ENCODE peak calls at places on chromosomes 2 and 18, in eight cellular contexts. C is heart right ventricle; I is lung; S is left lung; J is CD4-positive, CD25-positive, alpha-beta regulatory T cell; U is right cardiac atrium; D is heart left ventricle; P is CD8-positive, alpha-beta T cell. F is an unnamed sample.

GRCh38 chr18:79528296-79528695 is 132.6 kb downstream of the NFATC1 start:
- ATAC-seq in C (no peak), I (no peak), S (no peak), J (no peak), U (no peak), D (no peak), P (no peak), F (no peak)

GRCh38 chr18:12066910-12067511 is 26.6 kb upstream of the ANKRD62 start:
- ATAC-seq in C (no peak), I (no peak), S (no peak), J (no peak), U (peak; percentile 46), D (no peak), P (no peak), F (no peak)

GRCh38 chr2:181264016-181264415 is 193.2 kb upstream of the ITGA4 start:
- ATAC-seq in C (no peak), I (no peak), S (no peak), J (no peak), U (no peak), D (no peak), P (no peak), F (no peak)

GRCh38 chr2:238995634-238996033 is 147.7 kb downstream of the TWIST2 start:
- ATAC-seq in C (no peak), I (no peak), S (no peak), J (no peak), U (no peak), D (no peak), P (no peak), F (no peak)

GRCh38 chr2:206250041-206250897 is 24.2 kb upstream of the ZDBF2 start:
- ATAC-seq in C (peak; percentile 64), I (no peak), S (peak; percentile 20), J (no peak), U (no peak), D (no peak), P (no peak), F (no peak)

GRCh38 chr2:217978536-217979150 is 24.2 kb downstream of the TNS1 start:
- ATAC-seq in C (peak; percentile 51), I (no peak), S (peak; percentile 58), J (no peak), U (peak; percentile 58), D (peak; percentile 11), P (no peak), F (peak; percentile 22)

GRCh38 chr2:147076634-147077033 is 768.2 kb upstream of the ACVR2A start:
- ATAC-seq in C (no peak), I (no peak), S (peak; percentile 83), J (no peak), U (no peak), D (no peak), P (no peak), F (peak; percentile 63)

GRCh38 chr2:226905718-226906438 is 70.0 kb downstream of the RHBDD1 start:
- ATAC-seq in C (no peak), I (no peak), S (no peak), J (peak; percentile 44), U (no peak), D (no peak), P (peak; percentile 29), F (no peak)

GRCh38 chr18:34611904-34612303 is 98.2 kb upstream of the DTNA start:
- ATAC-seq in C (peak; percentile 84), I (no peak), S (no peak), J (no peak), U (peak; percentile 56), D (peak; percentile 75), P (no peak), F (no peak)

GRCh38 chr2:233829193-233830110 is 24.9 kb downstream of the HJURP start:
- ATAC-seq in C (no peak), I (no peak), S (no peak), J (no peak), U (no peak), D (no peak), P (no peak), F (no peak)

GRCh38 chr18:12477606-12478005 is 69.9 kb downstream of the PRELID3A start:
- ATAC-seq in C (no peak), I (no peak), S (no peak), J (no peak), U (no peak), D (no peak), P (no peak), F (no peak)

GRCh38 chr2:47075361-47076125 is 79.6 kb downstream of the STPG4 start:
- ATAC-seq in C (no peak), I (no peak), S (no peak), J (no peak), U (no peak), D (no peak), P (no peak), F (no peak)
- H3K4me1 ChIP-seq in C (peaks cover 96% of the 10 kb centered on the region), I (peaks cover 60% of the 10 kb centered on the region), S (peaks cover 79% of the 10 kb centered on the region), J (peaks cover 13% of the 10 kb centered on the region), U (peaks cover 16% of the 10 kb centered on the region), D (peaks cover 92% of the 10 kb centered on the region), P (peaks cover 14% of the 10 kb centered on the region), F (peaks cover 61% of the 10 kb centered on the region)

DNA sequence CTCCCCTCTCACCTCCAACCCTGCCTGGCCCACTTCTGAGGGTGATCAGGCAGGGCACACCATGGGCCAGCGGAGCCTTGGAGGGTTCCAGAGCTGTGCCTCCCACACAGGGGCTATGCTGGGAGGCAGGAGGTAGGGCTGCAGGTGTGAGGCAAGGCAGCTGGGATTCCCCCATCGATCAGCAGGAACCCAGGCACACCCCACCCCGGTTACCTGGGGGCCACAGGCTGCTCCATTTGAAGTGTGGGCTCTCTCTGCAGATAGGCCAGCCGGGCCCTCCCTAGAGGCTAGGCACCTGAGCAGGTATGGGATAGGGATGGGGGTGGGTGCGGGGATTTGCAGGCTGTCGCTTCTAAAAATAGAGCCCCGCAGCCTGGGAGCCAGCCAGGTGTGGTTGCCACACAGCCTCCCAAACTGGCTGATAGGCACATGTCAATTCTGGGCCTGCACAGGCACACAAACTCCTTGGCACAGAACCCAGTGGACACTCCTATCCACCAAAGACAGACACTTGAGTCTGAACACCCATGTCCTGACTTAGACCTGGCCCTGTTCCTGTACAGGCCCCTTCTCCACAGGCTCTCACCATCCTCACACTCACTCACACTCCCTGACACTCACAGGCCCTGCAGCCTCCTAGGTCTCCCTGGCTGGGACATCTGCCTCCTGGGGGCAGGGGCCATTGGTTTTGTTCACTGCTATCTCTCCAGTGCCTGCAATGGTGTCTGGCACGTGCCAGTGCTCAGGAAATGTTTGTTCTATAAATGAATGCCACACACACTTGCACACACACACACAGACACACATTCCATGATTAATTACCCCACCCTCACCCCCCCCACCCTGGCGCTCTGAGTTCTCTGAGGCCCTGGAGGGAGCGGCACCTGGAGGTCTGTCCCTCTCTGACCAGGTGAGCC is 73.4 kb downstream of the ZFP36L2 start:
- ATAC-seq in C (peak; percentile 73), I (peak; percentile 22), S (peak; percentile 74), J (no peak), U (peak; percentile 90), D (peak; percentile 71), P (no peak), F (no peak)
- H3K4me1 ChIP-seq in C (peaks cover 30% of the 10 kb centered on the region), I (peaks cover 13% of the 10 kb centered on the region), S (peaks cover 42% of the 10 kb centered on the region), J (peaks cover 23% of the 10 kb centered on the region), U (peaks cover 2% of the 10 kb centered on the region), D (peaks cover 7% of the 10 kb centered on the region), P (peaks cover 74% of the 10 kb centered on the region), F (no peaks in the 10 kb centered on the region)

GRCh38 chr2:38590053-38590452 is 12.7 kb downstream of the HNRNPLL start:
- ATAC-seq in C (no peak), I (no peak), S (no peak), J (peak; percentile 27), U (no peak), D (no peak), P (no peak), F (no peak)
- H3K4me1 ChIP-seq in C (peaks cover 67% of the 10 kb centered on the region), I (peaks cover 9% of the 10 kb centered on the region), S (peaks cover 73% of the 10 kb centered on the region), J (peaks cover 55% of the 10 kb centered on the region), U (peaks cover 5% of the 10 kb centered on the region), D (peaks cover 57% of the 10 kb centered on the region), P (no peaks in the 10 kb centered on the region), F (peaks cover 99% of the 10 kb centered on the region)

DNA sequence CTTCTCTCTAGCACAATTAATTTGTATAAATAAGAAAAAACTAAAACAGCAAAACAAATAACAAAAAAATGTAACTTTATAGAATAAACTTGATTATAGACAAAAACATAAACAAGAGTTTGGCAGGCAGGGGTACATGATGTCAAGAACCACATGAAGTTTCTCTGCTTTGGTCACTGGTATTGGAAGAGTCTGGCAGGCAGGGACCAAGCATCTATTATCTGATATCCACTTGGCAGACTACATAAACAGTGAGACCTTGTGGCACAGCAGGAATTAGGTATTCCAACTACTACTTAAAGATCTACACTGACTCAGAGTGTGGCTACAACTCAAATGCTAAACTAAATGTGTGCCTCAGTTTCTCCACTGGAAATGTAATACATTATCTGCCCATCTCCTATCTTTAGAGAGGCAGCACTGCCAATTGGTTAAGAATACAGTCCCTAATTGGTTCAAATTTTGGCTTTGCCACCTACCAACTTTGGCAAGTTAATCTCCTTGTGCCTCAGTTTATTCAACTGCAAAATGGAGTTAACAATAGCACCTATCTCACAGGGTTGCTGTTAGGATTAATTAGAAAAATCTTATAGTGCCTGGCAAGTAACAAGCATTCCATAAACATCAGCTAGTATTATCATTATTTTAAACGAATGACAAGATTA is 2.7 kb downstream of the MAP4K3 start:
- ATAC-seq in C (no peak), I (no peak), S (no peak), J (no peak), U (no peak), D (no peak), P (no peak), F (no peak)
- H3K4me1 ChIP-seq in C (peaks cover 76% of the 10 kb centered on the region), I (peaks cover 7% of the 10 kb centered on the region), S (peaks cover 53% of the 10 kb centered on the region), J (peaks cover 30% of the 10 kb centered on the region), U (peaks cover 4% of the 10 kb centered on the region), D (peaks cover 81% of the 10 kb centered on the region), P (peaks cover 22% of the 10 kb centered on the region), F (peaks cover 21% of the 10 kb centered on the region)

GRCh38 chr2:96564026-96564425 is 27.5 kb downstream of the ARID5A start:
- ATAC-seq in C (no peak), I (no peak), S (no peak), J (no peak), U (no peak), D (no peak), P (no peak), F (no peak)
- H3K4me1 ChIP-seq in C (no peaks in the 10 kb centered on the region), I (no peaks in the 10 kb centered on the region), S (no peaks in the 10 kb centered on the region), J (no peaks in the 10 kb centered on the region), U (no peaks in the 10 kb centered on the region), D (no peaks in the 10 kb centered on the region), P (no peaks in the 10 kb centered on the region), F (no peaks in the 10 kb centered on the region)